ENCODE peak calls at places on chromosomes 12 and 14, in four cellular contexts. One of them, this sample, is unnamed.

GRCh38 chr12:74646831-74647230 is 109.2 kb downstream of the ATXN7L3B start:
- DNase-seq in activated CD4-positive, CD25-positive, alpha-beta regulatory T cell: no peak
- DNase-seq in activated CD4-positive, alpha-beta T cell treated with anti-CD3 and anti-CD28 coated beads, Interleukin-2, amount 50 U/mL, for 24 hours: no peak
- DNase-seq in mucosa of gallbladder: no peak
- DNase-seq in this sample: no peak

GRCh38 chr12:94872671-94873367 is 130.7 kb downstream of the NDUFA12 start:
- DNase-seq in activated CD4-positive, CD25-positive, alpha-beta regulatory T cell: no peak
- DNase-seq in activated CD4-positive, alpha-beta T cell treated with anti-CD3 and anti-CD28 coated beads, Interleukin-2, amount 50 U/mL, for 24 hours: no peak
- DNase-seq in mucosa of gallbladder: no peak
- DNase-seq in this sample: no peak

GRCh38 chr14:83485591-83485990 is 1951.9 kb upstream of the SEL1L start:
- DNase-seq in activated CD4-positive, CD25-positive, alpha-beta regulatory T cell: no peak
- DNase-seq in activated CD4-positive, alpha-beta T cell treated with anti-CD3 and anti-CD28 coated beads, Interleukin-2, amount 50 U/mL, for 24 hours: no peak
- DNase-seq in mucosa of gallbladder: no peak
- DNase-seq in this sample: no peak

GRCh38 chr12:87163122-87163521 is 866.1 kb downstream of the C12orf50 start:
- DNase-seq in activated CD4-positive, CD25-positive, alpha-beta regulatory T cell: no peak
- DNase-seq in activated CD4-positive, alpha-beta T cell treated with anti-CD3 and anti-CD28 coated beads, Interleukin-2, amount 50 U/mL, for 24 hours: no peak
- DNase-seq in mucosa of gallbladder: no peak
- DNase-seq in this sample: no peak

GRCh38 chr12:79689477-79690155 is 1.1 kb downstream of the PAWR start:
- DNase-seq in activated CD4-positive, CD25-positive, alpha-beta regulatory T cell: no peak
- DNase-seq in activated CD4-positive, alpha-beta T cell treated with anti-CD3 and anti-CD28 coated beads, Interleukin-2, amount 50 U/mL, for 24 hours: no peak
- DNase-seq in mucosa of gallbladder: peak
- DNase-seq in this sample: peak

GRCh38 chr12:6824962-6825381 is 3.2 kb upstream of the P3H3 start:
- DNase-seq in activated CD4-positive, CD25-positive, alpha-beta regulatory T cell: no peak
- DNase-seq in activated CD4-positive, alpha-beta T cell treated with anti-CD3 and anti-CD28 coated beads, Interleukin-2, amount 50 U/mL, for 24 hours: no peak
- DNase-seq in mucosa of gallbladder: no peak
- DNase-seq in this sample: no peak

GRCh38 chr12:28057856-28058615 is 85.5 kb upstream of the PTHLH start:
- DNase-seq in activated CD4-positive, CD25-positive, alpha-beta regulatory T cell: no peak
- DNase-seq in activated CD4-positive, alpha-beta T cell treated with anti-CD3 and anti-CD28 coated beads, Interleukin-2, amount 50 U/mL, for 24 hours: no peak
- DNase-seq in mucosa of gallbladder: no peak
- DNase-seq in this sample: peak

GRCh38 chr12:124664395-124665111 is 97.1 kb upstream of the NCOR2 start:
- DNase-seq in activated CD4-positive, CD25-positive, alpha-beta regulatory T cell: no peak
- DNase-seq in activated CD4-positive, alpha-beta T cell treated with anti-CD3 and anti-CD28 coated beads, Interleukin-2, amount 50 U/mL, for 24 hours: no peak
- DNase-seq in mucosa of gallbladder: no peak
- DNase-seq in this sample: no peak

GRCh38 chr12:122851820-122852219 is 16.6 kb downstream of the HIP1R start:
- DNase-seq in activated CD4-positive, CD25-positive, alpha-beta regulatory T cell: no peak
- DNase-seq in activated CD4-positive, alpha-beta T cell treated with anti-CD3 and anti-CD28 coated beads, Interleukin-2, amount 50 U/mL, for 24 hours: no peak
- DNase-seq in mucosa of gallbladder: no peak
- DNase-seq in this sample: no peak